ENCODE peak calls at places on chromosomes 5 and 9, in ten cellular contexts. E is CD4-positive, alpha-beta T cell; W is choroid plexus epithelial cell; A is fibroblast of mammary gland; V is colonic mucosa; Y is tibial artery; S is fibroblast of pulmonary artery; L is sigmoid colon; R is heart left ventricle; Z is astrocyte of the spinal cord. K is an unnamed sample.

GRCh38 chr9:4371108-4371507 is 71.2 kb upstream of the GLIS3 start:
- DNase-seq in E (no peak), W (peak), A (peak), V (no peak), Y (no peak), S (peak), L (no peak), R (no peak), Z (peak), K (peak)

GRCh38 chr9:129773262-129774048 is 20.6 kb upstream of the PTGES start:
- DNase-seq in E (no peak), W (peak), A (peak), V (no peak), Y (peak), S (peak), L (peak), R (no peak), Z (peak), K (peak)

GRCh38 chr9:21395778-21396717 is 10.8 kb upstream of the IFNA2 start:
- DNase-seq in E (peak), W (peak), A (no peak), V (peak), Y (peak), S (peak), L (peak), R (peak), Z (peak), K (no peak)

GRCh38 chr5:32507738-32508434 is 63.3 kb upstream of the ZFR start:
- DNase-seq in E (no peak), W (peak), A (peak), V (no peak), Y (no peak), S (peak), L (peak), R (no peak), Z (peak), K (peak)

GRCh38 chr5:16061163-16061562 is 118.4 kb downstream of the MARCHF11 start:
- DNase-seq in E (no peak), W (no peak), A (no peak), V (no peak), Y (no peak), S (no peak), L (no peak), R (no peak), Z (no peak), K (no peak)

GRCh38 chr5:177049285-177049684 is 26.8 kb downstream of the ZNF346 start:
- DNase-seq in E (no peak), W (peak), A (no peak), V (no peak), Y (no peak), S (no peak), L (no peak), R (no peak), Z (no peak), K (peak)

GRCh38 chr9:122176916-122177315 is 17.2 kb downstream of the MORN5 start:
- DNase-seq in E (no peak), W (no peak), A (no peak), V (no peak), Y (no peak), S (no peak), L (no peak), R (no peak), Z (no peak), K (no peak)

GRCh38 chr5:66621146-66621545 is 25.0 kb downstream of the MAST4 start:
- DNase-seq in E (no peak), W (peak), A (no peak), V (no peak), Y (no peak), S (peak), L (no peak), R (no peak), Z (peak), K (no peak)

GRCh38 chr9:107638922-107639321 is 149.4 kb upstream of the KLF4 start:
- DNase-seq in E (no peak), W (peak), A (peak), V (peak), Y (peak), S (peak), L (peak), R (peak), Z (peak), K (no peak)

GRCh38 chr5:148336704-148337435 is 1.5 kb downstream of the SPINK9 start:
- DNase-seq in E (no peak), W (no peak), A (no peak), V (no peak), Y (no peak), S (no peak), L (no peak), R (no peak), Z (no peak), K (no peak)

GRCh38 chr9:85898288-85898802 is 42.6 kb upstream of the NAA35 start:
- DNase-seq in E (no peak), W (no peak), A (no peak), V (no peak), Y (no peak), S (no peak), L (no peak), R (no peak), Z (no peak), K (no peak)

GRCh38 chr5:57338068-57338848 is 144.4 kb downstream of the ACTBL2 start:
- DNase-seq in E (no peak), W (peak), A (peak), V (peak), Y (no peak), S (peak), L (no peak), R (no peak), Z (no peak), K (peak)

GRCh38 chr9:106753155-106753671 is 109.8 kb upstream of the ZNF462 start:
- DNase-seq in E (no peak), W (peak), A (no peak), V (no peak), Y (no peak), S (no peak), L (no peak), R (no peak), Z (no peak), K (no peak)

GRCh38 chr5:158886086-158886485 is 213.6 kb downstream of the EBF1 start:
- DNase-seq in E (no peak), W (no peak), A (peak), V (no peak), Y (no peak), S (peak), L (no peak), R (no peak), Z (no peak), K (no peak)

GRCh38 chr9:121850366-121850765 is 198.9 kb downstream of the DAB2IP start:
- DNase-seq in E (no peak), W (no peak), A (no peak), V (no peak), Y (no peak), S (no peak), L (no peak), R (no peak), Z (no peak), K (no peak)

GRCh38 chr9:89603629-89604462 is 966 bp upstream of the GADD45G start:
- DNase-seq in E (peak), W (peak), A (no peak), V (peak), Y (peak), S (peak), L (peak), R (peak), Z (peak), K (peak)

GRCh38 chr5:162429161-162429560 is 361.6 kb downstream of the GABRG2 start:
- DNase-seq in E (no peak), W (no peak), A (no peak), V (no peak), Y (no peak), S (no peak), L (no peak), R (no peak), Z (no peak), K (no peak)

GRCh38 chr5:149830579-149830978 is 100.5 kb downstream of the PPARGC1B start:
- DNase-seq in E (no peak), W (no peak), A (no peak), V (no peak), Y (no peak), S (no peak), L (no peak), R (no peak), Z (no peak), K (no peak)

GRCh38 chr5:14946813-14947640 is 75.4 kb upstream of the ANKH start:
- DNase-seq in E (no peak), W (peak), A (peak), V (peak), Y (no peak), S (peak), L (no peak), R (no peak), Z (no peak), K (peak)

GRCh38 chr5:164000819-164001218 is 495.4 kb downstream of the MAT2B start:
- DNase-seq in E (no peak), W (no peak), A (peak), V (no peak), Y (no peak), S (no peak), L (no peak), R (no peak), Z (no peak), K (peak)

GRCh38 chr9:91994422-91994821 is 44.4 kb upstream of the ROR2 start:
- DNase-seq in E (no peak), W (no peak), A (no peak), V (no peak), Y (no peak), S (no peak), L (no peak), R (no peak), Z (no peak), K (no peak)

GRCh38 chr5:176796411-176796810 is 13.9 kb upstream of the UNC5A start:
- DNase-seq in E (no peak), W (no peak), A (no peak), V (no peak), Y (no peak), S (no peak), L (no peak), R (no peak), Z (no peak), K (peak)

GRCh38 chr5:68845121-68845520 is 248.7 kb upstream of the SLC30A5 start:
- DNase-seq in E (no peak), W (peak), A (peak), V (no peak), Y (no peak), S (peak), L (no peak), R (no peak), Z (peak), K (peak)

GRCh38 chr9:135707449-135708138 is 5.6 kb downstream of the KCNT1 start:
- DNase-seq in E (no peak), W (no peak), A (no peak), V (no peak), Y (no peak), S (no peak), L (no peak), R (no peak), Z (no peak), K (no peak)

GRCh38 chr9:78031271-78031825 is at the start of gene GNAQ:
- DNase-seq in E (no peak), W (no peak), A (no peak), V (no peak), Y (peak), S (no peak), L (peak), R (peak), Z (no peak), K (peak)

GRCh38 chr9:131335356-131335755 is 45.8 kb downstream of the PLPP7 start:
- DNase-seq in E (no peak), W (no peak), A (no peak), V (no peak), Y (no peak), S (no peak), L (peak), R (no peak), Z (no peak), K (no peak)

GRCh38 chr9:137705443-137705863 is 86.6 kb downstream of the EHMT1 start:
- DNase-seq in E (no peak), W (no peak), A (no peak), V (no peak), Y (no peak), S (no peak), L (no peak), R (no peak), Z (no peak), K (no peak)

GRCh38 chr9:35664531-35665470 is at the start of gene ARHGEF39:
- DNase-seq in E (peak), W (peak), A (peak), V (peak), Y (peak), S (peak), L (peak), R (peak), Z (peak), K (peak)

GRCh38 chr5:123421773-123422172 is 1.4 kb downstream of the CEP120 start:
- DNase-seq in E (no peak), W (no peak), A (no peak), V (no peak), Y (no peak), S (no peak), L (no peak), R (no peak), Z (peak), K (peak)

GRCh38 chr5:96031811-96032261 is 70.2 kb upstream of the ELL2 start:
- DNase-seq in E (no peak), W (peak), A (peak), V (no peak), Y (no peak), S (peak), L (no peak), R (no peak), Z (peak), K (peak)

GRCh38 chr5:9587135-9587534 is 41.3 kb upstream of the SEMA5A start:
- DNase-seq in E (no peak), W (no peak), A (no peak), V (no peak), Y (no peak), S (no peak), L (no peak), R (no peak), Z (no peak), K (no peak)

GRCh38 chr5:55407059-55407684 is 99.4 kb downstream of the MTREX start:
- DNase-seq in E (no peak), W (peak), A (peak), V (no peak), Y (no peak), S (peak), L (no peak), R (no peak), Z (peak), K (peak)

GRCh38 chr5:150035139-150035893 is 34.8 kb downstream of the HMGXB3 start:
- DNase-seq in E (no peak), W (no peak), A (no peak), V (no peak), Y (no peak), S (no peak), L (no peak), R (no peak), Z (no peak), K (no peak)

GRCh38 chr5:77486344-77486962 is 5.7 kb downstream of the WDR41 start:
- DNase-seq in E (no peak), W (no peak), A (no peak), V (no peak), Y (no peak), S (no peak), L (no peak), R (no peak), Z (no peak), K (peak)

DNA sequence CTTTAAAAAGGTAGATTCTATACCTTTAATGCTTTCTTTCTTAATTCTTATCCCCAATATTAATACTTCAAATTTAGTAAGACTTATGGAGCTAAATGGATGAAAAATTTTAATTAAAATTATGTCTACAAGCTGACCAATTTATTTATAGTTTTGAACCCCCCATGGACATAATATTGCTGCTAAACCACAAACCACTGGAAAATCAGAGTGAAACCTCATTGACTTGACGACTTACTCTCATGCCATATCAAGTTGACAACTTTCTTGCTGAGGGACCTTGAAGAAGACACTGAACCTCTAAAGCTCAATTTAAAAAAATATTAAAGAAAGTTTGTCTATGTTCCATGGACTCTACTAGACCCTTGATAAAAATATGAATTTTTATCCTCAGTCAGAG is 653.7 kb downstream of the TLE1 start:
- DNase-seq in E (no peak), W (no peak), A (no peak), V (no peak), Y (no peak), S (no peak), L (no peak), R (no peak), Z (no peak), K (no peak)
- TF ChIP-seq CTCF in E (no peak), W (no peak), A (no peak), V (no peak), Y (no peak), S (no peak), L (no peak), R (no peak), Z (no peak), K (no peak)

GRCh38 chr9:110093417-110093816 is 114.5 kb downstream of the C9orf152 start:
- DNase-seq in E (no peak), W (no peak), A (no peak), V (no peak), Y (no peak), S (no peak), L (no peak), R (no peak), Z (no peak), K (no peak)

GRCh38 chr9:110092792-110093191 is 115.2 kb downstream of the C9orf152 start:
- DNase-seq in E (no peak), W (no peak), A (no peak), V (no peak), Y (no peak), S (no peak), L (no peak), R (no peak), Z (no peak), K (no peak)

GRCh38 chr9:110093871-110094270 is 114.1 kb downstream of the C9orf152 start:
- DNase-seq in E (no peak), W (no peak), A (no peak), V (no peak), Y (no peak), S (no peak), L (no peak), R (no peak), Z (no peak), K (no peak)

GRCh38 chr9:110095776-110096175 is 112.2 kb downstream of the C9orf152 start:
- DNase-seq in E (no peak), W (peak), A (peak), V (no peak), Y (no peak), S (peak), L (no peak), R (no peak), Z (no peak), K (peak)

GRCh38 chr9:110095238-110095637 is 112.7 kb downstream of the C9orf152 start:
- DNase-seq in E (no peak), W (peak), A (peak), V (no peak), Y (no peak), S (peak), L (no peak), R (no peak), Z (peak), K (no peak)
- TF ChIP-seq CTCF in E (no peak), W (no peak), A (no peak), V (no peak), Y (no peak), S (no peak), L (no peak), R (no peak), Z (no peak), K (no peak)

DNA sequence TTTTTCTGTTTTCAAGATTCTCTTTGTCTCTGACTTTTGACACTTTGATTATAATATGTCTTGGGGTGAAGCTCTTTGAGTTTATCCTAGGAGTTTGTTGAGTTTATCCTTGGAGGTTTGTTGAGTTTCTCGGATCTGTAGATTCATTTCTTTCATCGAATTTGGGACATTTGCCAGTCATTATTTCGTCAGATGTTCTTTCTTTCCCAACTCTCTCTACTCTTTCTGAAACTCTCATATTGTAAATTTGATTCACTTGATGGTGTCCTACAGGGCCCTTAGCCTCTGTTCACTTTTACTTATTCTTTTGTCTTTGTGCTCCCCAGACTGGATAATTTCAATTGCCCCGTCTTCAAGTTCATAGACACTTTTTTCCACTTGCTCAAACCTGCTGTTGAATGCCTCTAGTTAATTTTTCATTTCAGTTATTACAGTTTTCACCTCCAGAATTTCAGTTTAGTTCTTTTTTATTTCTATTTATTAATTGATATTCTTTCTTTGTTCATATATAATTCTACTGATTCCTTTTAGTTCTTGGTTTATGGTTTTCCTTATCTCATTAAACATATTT is 8.1 kb upstream of the TDRD7 start:
- DNase-seq in E (no peak), W (no peak), A (no peak), V (no peak), Y (no peak), S (no peak), L (no peak), R (no peak), Z (no peak), K (no peak)
- TF ChIP-seq CTCF in E (no peak), W (no peak), A (no peak), V (no peak), Y (no peak), S (no peak), L (no peak), R (no peak), Z (no peak), K (no peak)

GRCh38 chr5:1666221-1666620 is 133.4 kb downstream of the MRPL36 start:
- DNase-seq in E (no peak), W (no peak), A (no peak), V (no peak), Y (no peak), S (no peak), L (no peak), R (no peak), Z (no peak), K (no peak)

GRCh38 chr5:1667648-1668140 is 131.9 kb downstream of the MRPL36 start:
- DNase-seq in E (no peak), W (no peak), A (no peak), V (no peak), Y (peak), S (no peak), L (no peak), R (no peak), Z (no peak), K (no peak)

GRCh38 chr5:1668141-1668721 is 131.4 kb downstream of the MRPL36 start:
- DNase-seq in E (no peak), W (no peak), A (no peak), V (no peak), Y (no peak), S (no peak), L (no peak), R (no peak), Z (no peak), K (no peak)

GRCh38 chr5:1665803-1666202 is 133.8 kb downstream of the MRPL36 start:
- DNase-seq in E (no peak), W (no peak), A (no peak), V (no peak), Y (no peak), S (no peak), L (no peak), R (no peak), Z (no peak), K (no peak)

GRCh38 chr5:1666812-1667588 is 132.6 kb downstream of the MRPL36 start:
- DNase-seq in E (peak), W (no peak), A (peak), V (no peak), Y (no peak), S (peak), L (no peak), R (no peak), Z (no peak), K (no peak)
- TF ChIP-seq CTCF in E (no peak), W (peak), A (no peak), V (no peak), Y (no peak), S (peak), L (no peak), R (peak), Z (peak), K (no peak)

DNA sequence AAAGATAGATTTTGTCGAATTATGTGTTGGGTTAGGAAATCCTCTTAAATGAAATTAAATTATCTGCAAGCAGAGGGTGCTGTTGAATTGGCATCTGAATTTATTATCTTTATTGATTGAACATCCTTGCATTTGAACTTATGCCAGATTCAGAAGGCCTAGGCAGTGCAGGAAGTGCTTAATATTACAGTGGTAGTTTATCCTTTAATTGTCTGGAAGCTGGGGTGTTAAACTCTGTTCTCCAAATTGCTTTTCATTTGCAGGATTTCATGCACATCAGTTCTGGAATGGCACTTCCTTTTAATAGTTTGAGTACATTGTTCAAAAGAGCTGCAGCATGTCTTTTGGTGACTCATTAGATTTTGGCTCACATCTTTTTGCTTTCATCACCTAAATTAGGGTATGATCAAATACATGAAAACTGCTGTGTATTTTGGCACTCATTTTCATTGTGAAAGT is 186.3 kb downstream of the KDM4C start:
- DNase-seq in E (no peak), W (peak), A (peak), V (no peak), Y (no peak), S (peak), L (no peak), R (no peak), Z (peak), K (peak)
- TF ChIP-seq CTCF in E (no peak), W (peak), A (peak), V (no peak), Y (no peak), S (peak), L (no peak), R (no peak), Z (no peak), K (no peak)